ENCODE peak calls at places on chromosomes 12 and 14, in ten cellular contexts. V, X, F, M, N, U, B, Z, T and I are unnamed samples.

GRCh38 chr12:32002848-32003493 is 43.8 kb downstream of the RESF1 start:
- DNase-seq in V (no peak), X (no peak), F (no peak), M (no peak), N (no peak), U (no peak), B (no peak), Z (no peak), T (no peak), I (no peak)

GRCh38 chr14:78491015-78491414 is 320.8 kb downstream of the NRXN3 start:
- DNase-seq in V (no peak), X (no peak), F (no peak), M (no peak), N (no peak), U (no peak), B (no peak), Z (no peak), T (no peak), I (no peak)

GRCh38 chr14:72892879-72893635 is 844 bp downstream of the DPF3 start:
- DNase-seq in V (peak), X (peak), F (peak), M (peak), N (peak), U (no peak), B (peak), Z (peak), T (no peak), I (no peak)

GRCh38 chr12:90211017-90211416 is 502.4 kb upstream of the ATP2B1 start:
- DNase-seq in V (no peak), X (no peak), F (no peak), M (no peak), N (peak), U (no peak), B (no peak), Z (no peak), T (no peak), I (no peak)

GRCh38 chr12:50845021-50845647 is 2.4 kb downstream of the TMPRSS12 start:
- DNase-seq in V (no peak), X (no peak), F (no peak), M (no peak), N (no peak), U (no peak), B (no peak), Z (no peak), T (no peak), I (no peak)

GRCh38 chr12:92551853-92552397 is 150.9 kb upstream of the PLEKHG7 start:
- DNase-seq in V (no peak), X (peak), F (no peak), M (no peak), N (peak), U (peak), B (peak), Z (no peak), T (no peak), I (peak)

GRCh38 chr12:130281157-130281799 is 56.4 kb upstream of the PIWIL1 start:
- DNase-seq in V (peak), X (peak), F (peak), M (peak), N (no peak), U (no peak), B (peak), Z (peak), T (no peak), I (no peak)

GRCh38 chr14:53956427-53957201 is at the start of gene BMP4:
- DNase-seq in V (no peak), X (peak), F (peak), M (peak), N (peak), U (peak), B (peak), Z (peak), T (peak), I (no peak)

GRCh38 chr12:6085841-6086240 is 38.6 kb downstream of the VWF start:
- DNase-seq in V (no peak), X (no peak), F (no peak), M (no peak), N (no peak), U (no peak), B (no peak), Z (no peak), T (no peak), I (no peak)

GRCh38 chr12:32894566-32894965 is 2.0 kb downstream of the PKP2 start:
- DNase-seq in V (no peak), X (no peak), F (no peak), M (no peak), N (no peak), U (no peak), B (no peak), Z (no peak), T (no peak), I (no peak)

GRCh38 chr14:52950410-52950897 is 396 bp downstream of the FERMT2 start:
- DNase-seq in V (peak), X (peak), F (peak), M (peak), N (peak), U (no peak), B (no peak), Z (peak), T (peak), I (no peak)

GRCh38 chr12:113154351-113154973 is 4.9 kb downstream of the CFAP73 start:
- DNase-seq in V (peak), X (no peak), F (peak), M (peak), N (no peak), U (no peak), B (no peak), Z (peak), T (no peak), I (no peak)

GRCh38 chr12:123950476-123951169 is 22.0 kb downstream of the CCDC92 start:
- DNase-seq in V (no peak), X (no peak), F (no peak), M (no peak), N (no peak), U (no peak), B (peak), Z (no peak), T (no peak), I (no peak)

GRCh38 chr12:47378907-47379306 is 299.1 kb upstream of the AMIGO2 start:
- DNase-seq in V (no peak), X (no peak), F (no peak), M (no peak), N (peak), U (no peak), B (no peak), Z (no peak), T (no peak), I (no peak)

GRCh38 chr12:119052001-119052400 is 70.7 kb downstream of the SRRM4 start:
- DNase-seq in V (no peak), X (no peak), F (no peak), M (no peak), N (no peak), U (no peak), B (no peak), Z (no peak), T (no peak), I (no peak)

GRCh38 chr12:112705037-112705632 is 86.4 kb upstream of the RPH3A start:
- DNase-seq in V (no peak), X (no peak), F (no peak), M (peak), N (no peak), U (no peak), B (no peak), Z (no peak), T (no peak), I (no peak)

GRCh38 chr12:46920503-46920902 is 94.7 kb upstream of the SLC38A4 start:
- DNase-seq in V (no peak), X (no peak), F (no peak), M (no peak), N (no peak), U (no peak), B (no peak), Z (no peak), T (no peak), I (no peak)

GRCh38 chr12:131865196-131865875 is 29.1 kb upstream of the ULK1 start:
- DNase-seq in V (no peak), X (no peak), F (no peak), M (no peak), N (peak), U (peak), B (no peak), Z (no peak), T (no peak), I (no peak)

GRCh38 chr14:94681300-94682060 is 69.3 kb downstream of the SERPINA3 start:
- DNase-seq in V (no peak), X (peak), F (peak), M (peak), N (peak), U (no peak), B (peak), Z (no peak), T (no peak), I (no peak)

GRCh38 chr12:56590237-56590830 is 39.8 kb downstream of the BAZ2A start:
- DNase-seq in V (no peak), X (peak), F (peak), M (peak), N (no peak), U (no peak), B (no peak), Z (no peak), T (no peak), I (no peak)

GRCh38 chr12:388547-389137 is 478 bp downstream of the KDM5A start:
- DNase-seq in V (no peak), X (peak), F (peak), M (peak), N (peak), U (no peak), B (peak), Z (peak), T (peak), I (no peak)

GRCh38 chr12:111267171-111267570 is 101.7 kb downstream of the PHETA1 start:
- DNase-seq in V (no peak), X (no peak), F (no peak), M (no peak), N (no peak), U (no peak), B (no peak), Z (no peak), T (no peak), I (no peak)

GRCh38 chr12:127832172-127832571 is 434.8 kb upstream of the TMEM132C start:
- DNase-seq in V (no peak), X (no peak), F (no peak), M (no peak), N (no peak), U (no peak), B (no peak), Z (no peak), T (no peak), I (no peak)

GRCh38 chr12:56014205-56014604 is 6.6 kb upstream of the IKZF4 start:
- DNase-seq in V (no peak), X (no peak), F (no peak), M (no peak), N (no peak), U (no peak), B (no peak), Z (no peak), T (peak), I (no peak)

GRCh38 chr12:69821441-69822204 is 3.4 kb upstream of the MYRFL start:
- DNase-seq in V (no peak), X (no peak), F (no peak), M (no peak), N (peak), U (no peak), B (no peak), Z (no peak), T (no peak), I (no peak)

GRCh38 chr14:81656811-81657210 is 123.2 kb upstream of the SEL1L start:
- DNase-seq in V (no peak), X (no peak), F (no peak), M (no peak), N (no peak), U (no peak), B (no peak), Z (no peak), T (no peak), I (no peak)

GRCh38 chr12:65656904-65657351 is 167.4 kb upstream of the HMGA2 start:
- DNase-seq in V (no peak), X (peak), F (no peak), M (no peak), N (peak), U (peak), B (no peak), Z (no peak), T (no peak), I (peak)

GRCh38 chr12:49187184-49187583 is 1.7 kb downstream of the TUBA1A start:
- DNase-seq in V (no peak), X (no peak), F (no peak), M (no peak), N (peak), U (no peak), B (peak), Z (no peak), T (no peak), I (peak)

GRCh38 chr14:28755930-28756895 is 10.4 kb upstream of the FOXG1 start:
- DNase-seq in V (no peak), X (no peak), F (no peak), M (peak), N (no peak), U (no peak), B (no peak), Z (no peak), T (no peak), I (no peak)

GRCh38 chr14:28757790-28758189 is 8.8 kb upstream of the FOXG1 start:
- DNase-seq in V (no peak), X (no peak), F (no peak), M (no peak), N (no peak), U (no peak), B (no peak), Z (no peak), T (no peak), I (no peak)

GRCh38 chr14:28755198-28755794 is 11.3 kb upstream of the FOXG1 start:
- DNase-seq in V (no peak), X (no peak), F (no peak), M (no peak), N (no peak), U (no peak), B (no peak), Z (no peak), T (no peak), I (no peak)

GRCh38 chr14:28758253-28758915 is 8.2 kb upstream of the FOXG1 start:
- DNase-seq in V (no peak), X (no peak), F (no peak), M (no peak), N (peak), U (no peak), B (no peak), Z (no peak), T (no peak), I (no peak)

DNA sequence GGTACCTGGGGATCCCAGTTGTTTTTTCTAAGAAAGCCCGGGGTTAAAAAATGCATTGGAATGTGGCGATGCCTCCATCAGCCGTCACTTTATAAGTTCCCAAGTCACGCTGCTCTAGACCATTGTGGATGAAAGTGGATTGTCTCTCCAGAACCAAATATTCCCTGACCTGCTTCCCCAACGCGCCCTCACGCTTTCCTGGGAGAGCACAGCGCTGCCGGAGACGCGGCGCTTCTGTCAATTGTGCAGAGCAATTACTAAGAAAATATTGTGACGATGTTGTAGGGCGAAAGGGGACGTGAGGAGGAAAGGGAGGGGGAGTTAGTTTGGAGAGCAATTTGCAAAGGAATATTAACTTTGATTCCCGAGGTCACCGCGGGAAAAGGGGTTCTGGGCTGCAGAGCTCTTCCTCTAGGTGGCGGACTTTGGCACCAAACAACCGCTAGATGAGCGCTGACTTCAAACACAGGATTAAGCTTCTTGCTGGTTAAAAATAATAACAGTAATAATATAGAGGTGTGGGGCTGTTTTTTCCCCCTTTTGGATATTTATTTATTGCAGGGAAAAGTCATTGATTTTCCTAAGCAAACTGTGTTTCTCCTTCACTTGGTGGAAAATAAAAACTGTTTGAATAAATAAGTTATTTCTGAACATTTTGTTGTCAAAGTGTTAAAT is 9.6 kb upstream of the FOXG1 start:
- DNase-seq in V (no peak), X (peak), F (peak), M (peak), N (peak), U (no peak), B (no peak), Z (no peak), T (no peak), I (no peak)
- TF ChIP-seq CTCF in V (peak), X (peak), F (peak), M (peak), N (peak), U (peak), B (peak), Z (peak), T (peak), I (peak)

GRCh38 chr12:19183121-19183838 is 53.7 kb downstream of the PLEKHA5 start:
- DNase-seq in V (no peak), X (peak), F (no peak), M (peak), N (peak), U (no peak), B (no peak), Z (no peak), T (no peak), I (no peak)
- TF ChIP-seq CTCF in V (peak), X (no peak), F (no peak), M (peak), N (peak), U (peak), B (no peak), Z (no peak), T (no peak), I (peak)

GRCh38 chr14:105219043-105219612 is 29.2 kb upstream of the BTBD6 start:
- DNase-seq in V (no peak), X (no peak), F (no peak), M (no peak), N (no peak), U (no peak), B (no peak), Z (no peak), T (no peak), I (no peak)
- TF ChIP-seq CTCF in V (no peak), X (no peak), F (no peak), M (no peak), N (no peak), U (no peak), B (no peak), Z (no peak), T (no peak), I (no peak)

DNA sequence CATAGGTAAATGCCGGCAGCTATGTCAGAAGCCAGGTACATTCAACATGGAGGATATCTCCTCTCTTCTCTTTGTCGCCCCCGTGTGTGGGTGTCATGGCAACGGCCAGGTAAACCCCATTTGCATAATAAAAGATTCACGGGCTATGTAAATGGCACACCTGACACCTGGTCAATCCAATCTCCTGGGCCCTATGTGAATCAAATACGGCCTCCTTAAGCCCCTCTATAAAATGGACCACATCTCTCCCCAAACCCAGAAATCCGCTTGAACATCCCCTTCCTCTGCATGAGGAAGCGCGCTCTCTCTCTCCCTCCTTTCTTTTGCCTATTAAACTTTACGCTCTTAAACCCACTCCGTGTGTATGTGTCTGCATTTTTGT is 363.7 kb downstream of the SOX5 start:
- DNase-seq in V (no peak), X (no peak), F (peak), M (peak), N (no peak), U (no peak), B (no peak), Z (no peak), T (no peak), I (no peak)
- TF ChIP-seq CTCF in V (no peak), X (no peak), F (no peak), M (no peak), N (no peak), U (no peak), B (no peak), Z (no peak), T (no peak), I (no peak)

DNA sequence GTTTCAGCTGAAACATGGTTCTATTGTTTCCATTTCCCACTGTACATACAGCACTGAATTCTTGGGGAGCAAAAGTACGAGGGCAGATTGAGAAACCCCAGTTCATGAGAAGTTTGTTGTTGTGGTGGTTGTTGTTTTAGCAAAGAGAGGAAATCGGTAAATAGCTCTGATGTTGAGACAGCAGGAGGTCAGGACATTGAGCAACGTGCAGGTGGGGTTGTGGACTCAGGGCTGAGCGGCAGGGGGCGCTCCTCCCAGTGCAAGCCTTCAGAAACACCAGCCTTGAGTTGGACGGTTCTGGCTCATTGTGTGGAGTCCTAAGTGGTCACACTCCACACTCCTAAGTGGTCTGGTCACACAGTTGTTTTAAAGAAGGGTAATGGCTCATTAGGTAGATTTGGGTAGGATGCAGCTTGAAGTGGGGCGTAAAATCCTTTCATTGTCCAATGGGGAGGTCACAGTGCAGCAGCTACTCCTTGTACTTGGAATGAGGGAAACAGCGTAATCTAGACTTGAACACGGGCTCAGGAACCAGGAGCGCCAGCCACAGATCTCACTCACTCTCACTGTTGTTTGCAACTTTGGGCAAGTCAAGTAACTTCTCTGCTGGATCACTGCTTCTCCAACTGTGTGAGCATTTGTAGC is 14.5 kb upstream of the PWP1 start:
- DNase-seq in V (peak), X (peak), F (peak), M (peak), N (no peak), U (no peak), B (peak), Z (peak), T (no peak), I (no peak)
- TF ChIP-seq CTCF in V (peak), X (peak), F (peak), M (peak), N (peak), U (peak), B (peak), Z (peak), T (peak), I (peak)

GRCh38 chr12:21656931-21657335 is 709 bp downstream of the LDHB start:
- DNase-seq in V (no peak), X (peak), F (no peak), M (peak), N (peak), U (no peak), B (peak), Z (no peak), T (no peak), I (no peak)
- TF ChIP-seq CTCF in V (no peak), X (no peak), F (no peak), M (no peak), N (no peak), U (no peak), B (no peak), Z (no peak), T (no peak), I (no peak)